ENCODE peak calls at places on chromosomes 16 and 17, in nine cellular contexts. H, Y, R, N, W, X, D, J and B are unnamed samples.

GRCh38 chr17:36600936-36601302 is 464 bp upstream of the MRM1 start:
- DNase-seq in H (no peak), Y (no peak), R (no peak), N (no peak), W (no peak), X (no peak), D (no peak), J (no peak), B (no peak)

GRCh38 chr17:51103451-51103850 is 17.2 kb downstream of the SPAG9 start:
- DNase-seq in H (no peak), Y (no peak), R (no peak), N (no peak), W (no peak), X (no peak), D (no peak), J (no peak), B (no peak)

GRCh38 chr16:85256190-85256739 is 144.0 kb upstream of the CIBAR2 start:
- DNase-seq in H (no peak), Y (no peak), R (no peak), N (no peak), W (no peak), X (no peak), D (no peak), J (no peak), B (no peak)

GRCh38 chr16:81861915-81862314 is 82.8 kb downstream of the PLCG2 start:
- DNase-seq in H (no peak), Y (no peak), R (no peak), N (no peak), W (no peak), X (no peak), D (no peak), J (no peak), B (no peak)

GRCh38 chr17:50220811-50221210 is 19.4 kb upstream of the COL1A1 start:
- DNase-seq in H (no peak), Y (no peak), R (no peak), N (no peak), W (no peak), X (no peak), D (no peak), J (no peak), B (no peak)

GRCh38 chr16:84881702-84882521 is 62.1 kb downstream of the CRISPLD2 start:
- DNase-seq in H (no peak), Y (peak), R (no peak), N (no peak), W (peak), X (peak), D (no peak), J (peak), B (peak)

GRCh38 chr16:73434621-73435020 is 386.7 kb upstream of the ZFHX3 start:
- DNase-seq in H (no peak), Y (no peak), R (no peak), N (no peak), W (no peak), X (no peak), D (no peak), J (no peak), B (no peak)

GRCh38 chr16:10964891-10965326 is 20.5 kb downstream of the CLEC16A start:
- DNase-seq in H (no peak), Y (no peak), R (no peak), N (peak), W (no peak), X (no peak), D (peak), J (no peak), B (no peak)

GRCh38 chr16:21100447-21100846 is 50.2 kb downstream of the DNAH3 start:
- DNase-seq in H (no peak), Y (no peak), R (no peak), N (no peak), W (peak), X (peak), D (no peak), J (no peak), B (peak)

GRCh38 chr17:38883592-38884526 is 14.0 kb downstream of the LASP1 start:
- DNase-seq in H (no peak), Y (no peak), R (no peak), N (no peak), W (no peak), X (peak), D (no peak), J (no peak), B (no peak)

GRCh38 chr16:24504467-24505345 is 34.7 kb upstream of the RBBP6 start:
- DNase-seq in H (peak), Y (peak), R (peak), N (peak), W (peak), X (peak), D (peak), J (peak), B (peak)

GRCh38 chr16:11004351-11004750 is 60.0 kb downstream of the CLEC16A start:
- DNase-seq in H (no peak), Y (no peak), R (no peak), N (no peak), W (no peak), X (peak), D (no peak), J (no peak), B (no peak)

GRCh38 chr17:65952586-65952985 is 239.3 kb downstream of the CEP112 start:
- DNase-seq in H (no peak), Y (no peak), R (no peak), N (no peak), W (no peak), X (no peak), D (no peak), J (no peak), B (no peak)
- TF ChIP-seq CTCF in H (no peak), Y (no peak), R (no peak), N (no peak), W (no peak), X (no peak), D (no peak), J (no peak), B (no peak)

GRCh38 chr17:688100-688989 is 26.3 kb downstream of the VPS53 start:
- DNase-seq in H (no peak), Y (peak), R (peak), N (no peak), W (peak), X (peak), D (peak), J (no peak), B (no peak)
- TF ChIP-seq CTCF in H (peak), Y (no peak), R (no peak), N (peak), W (no peak), X (peak), D (peak), J (peak), B (peak)

GRCh38 chr17:2722611-2723010 is 11.0 kb upstream of the CLUH start:
- DNase-seq in H (no peak), Y (no peak), R (no peak), N (no peak), W (no peak), X (no peak), D (no peak), J (no peak), B (no peak)

GRCh38 chr17:2721603-2722002 is 10.0 kb upstream of the CLUH start:
- DNase-seq in H (no peak), Y (no peak), R (no peak), N (no peak), W (no peak), X (no peak), D (no peak), J (no peak), B (no peak)

GRCh38 chr17:2723997-2724782 is 12.6 kb upstream of the CLUH start:
- DNase-seq in H (peak), Y (no peak), R (no peak), N (no peak), W (no peak), X (no peak), D (no peak), J (no peak), B (no peak)

GRCh38 chr17:2723505-2723996 is 12.0 kb upstream of the CLUH start:
- DNase-seq in H (no peak), Y (no peak), R (no peak), N (no peak), W (no peak), X (no peak), D (no peak), J (no peak), B (no peak)

DNA sequence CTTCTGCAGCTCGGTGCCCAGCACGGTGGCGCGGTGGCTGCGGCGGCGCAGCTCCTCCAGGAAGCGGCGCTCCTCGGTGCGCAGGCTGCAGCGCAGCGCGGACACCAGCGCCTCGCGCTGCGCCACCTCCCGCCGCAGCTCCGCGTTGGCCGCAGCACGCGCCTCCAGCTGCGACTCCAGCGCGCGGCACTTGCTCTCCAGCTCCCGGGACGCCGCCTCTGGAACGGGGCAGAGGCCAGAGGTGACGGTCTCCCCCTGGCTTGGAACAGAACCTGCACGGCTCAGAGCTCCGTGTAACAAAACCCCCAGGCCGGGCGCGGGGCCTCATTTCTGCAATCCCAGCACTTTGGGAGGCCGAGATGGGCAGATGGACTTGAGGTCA is 13.2 kb upstream of the CLUH start:
- DNase-seq in H (peak), Y (no peak), R (peak), N (no peak), W (peak), X (peak), D (peak), J (no peak), B (no peak)
- TF ChIP-seq CTCF in H (peak), Y (no peak), R (peak), N (peak), W (no peak), X (peak), D (peak), J (no peak), B (no peak)

DNA sequence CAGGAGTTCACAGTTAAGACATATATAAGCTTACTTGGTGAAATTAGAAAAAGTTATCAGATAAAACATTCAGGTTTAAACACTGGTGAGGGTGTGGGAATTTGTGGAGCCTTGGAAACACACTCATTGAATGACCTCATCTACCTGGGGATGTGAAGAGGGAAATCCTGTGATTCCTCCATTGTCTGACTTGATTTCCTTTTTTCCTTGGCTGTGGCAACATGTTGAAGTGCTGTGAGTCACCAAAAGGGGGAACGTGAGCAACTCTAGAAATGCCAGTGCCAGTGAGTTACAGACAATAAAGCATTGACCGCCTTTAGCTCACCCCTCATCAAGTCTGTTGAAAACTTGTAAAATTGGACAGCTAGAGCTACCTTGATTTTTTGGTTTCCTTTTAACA is 1.8 kb downstream of the HMOX2 start:
- DNase-seq in H (no peak), Y (peak), R (no peak), N (no peak), W (peak), X (peak), D (no peak), J (no peak), B (no peak)
- TF ChIP-seq CTCF in H (no peak), Y (no peak), R (no peak), N (no peak), W (peak), X (peak), D (no peak), J (peak), B (peak)

GRCh38 chr17:1003633-1003971 is 6.7 kb downstream of the TIMM22 start:
- DNase-seq in H (no peak), Y (no peak), R (no peak), N (no peak), W (no peak), X (no peak), D (no peak), J (no peak), B (no peak)

GRCh38 chr17:1001640-1002411 is 4.9 kb downstream of the TIMM22 start:
- DNase-seq in H (no peak), Y (peak), R (no peak), N (no peak), W (peak), X (peak), D (no peak), J (no peak), B (no peak)

GRCh38 chr17:1002771-1003555 is 6.0 kb downstream of the TIMM22 start:
- DNase-seq in H (no peak), Y (no peak), R (no peak), N (no peak), W (peak), X (peak), D (no peak), J (peak), B (peak)

GRCh38 chr17:1000597-1001490 is 3.9 kb downstream of the TIMM22 start:
- DNase-seq in H (no peak), Y (no peak), R (no peak), N (no peak), W (peak), X (peak), D (no peak), J (no peak), B (no peak)

DNA sequence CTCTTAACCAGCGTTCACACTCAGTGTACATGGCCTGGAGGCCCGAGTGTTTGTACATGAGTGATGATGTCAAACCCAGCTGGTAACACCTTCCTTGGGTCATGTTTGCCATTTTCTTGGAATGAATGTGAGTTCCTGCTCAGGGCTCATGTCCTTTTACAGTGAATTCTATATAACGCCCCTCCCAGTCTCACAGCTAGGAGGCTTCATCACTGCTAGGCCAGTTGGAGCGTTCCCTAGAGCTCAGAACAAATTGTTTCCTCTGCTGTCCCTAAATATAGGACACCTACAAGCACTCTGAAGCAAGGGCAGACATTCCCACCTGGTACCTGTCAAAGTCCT is 5.5 kb downstream of the TIMM22 start:
- DNase-seq in H (no peak), Y (no peak), R (no peak), N (no peak), W (peak), X (no peak), D (no peak), J (no peak), B (no peak)
- TF ChIP-seq CTCF in H (no peak), Y (no peak), R (no peak), N (no peak), W (no peak), X (no peak), D (no peak), J (no peak), B (no peak)

GRCh38 chr16:14051110-14051729 is 19.9 kb upstream of the MRTFB start:
- DNase-seq in H (no peak), Y (no peak), R (no peak), N (no peak), W (no peak), X (no peak), D (no peak), J (no peak), B (no peak)
- TF ChIP-seq CTCF in H (no peak), Y (no peak), R (no peak), N (no peak), W (no peak), X (no peak), D (no peak), J (no peak), B (no peak)

GRCh38 chr16:9053006-9053601 is 38.3 kb upstream of the HAPSTR1 start:
- DNase-seq in H (peak), Y (no peak), R (peak), N (no peak), W (peak), X (peak), D (peak), J (no peak), B (no peak)

GRCh38 chr16:9047689-9048301 is 43.6 kb upstream of the HAPSTR1 start:
- DNase-seq in H (peak), Y (peak), R (peak), N (no peak), W (peak), X (peak), D (peak), J (peak), B (peak)

GRCh38 chr16:9048302-9048700 is 43.1 kb upstream of the HAPSTR1 start:
- DNase-seq in H (no peak), Y (peak), R (no peak), N (no peak), W (peak), X (peak), D (no peak), J (no peak), B (no peak)

GRCh38 chr16:9049241-9049640 is 42.2 kb upstream of the HAPSTR1 start:
- DNase-seq in H (no peak), Y (no peak), R (no peak), N (no peak), W (peak), X (peak), D (no peak), J (no peak), B (no peak)

GRCh38 chr16:9050102-9050830 is 41.2 kb upstream of the HAPSTR1 start:
- DNase-seq in H (no peak), Y (no peak), R (no peak), N (no peak), W (no peak), X (peak), D (peak), J (no peak), B (no peak)
- TF ChIP-seq CTCF in H (no peak), Y (no peak), R (no peak), N (peak), W (peak), X (peak), D (peak), J (peak), B (peak)

DNA sequence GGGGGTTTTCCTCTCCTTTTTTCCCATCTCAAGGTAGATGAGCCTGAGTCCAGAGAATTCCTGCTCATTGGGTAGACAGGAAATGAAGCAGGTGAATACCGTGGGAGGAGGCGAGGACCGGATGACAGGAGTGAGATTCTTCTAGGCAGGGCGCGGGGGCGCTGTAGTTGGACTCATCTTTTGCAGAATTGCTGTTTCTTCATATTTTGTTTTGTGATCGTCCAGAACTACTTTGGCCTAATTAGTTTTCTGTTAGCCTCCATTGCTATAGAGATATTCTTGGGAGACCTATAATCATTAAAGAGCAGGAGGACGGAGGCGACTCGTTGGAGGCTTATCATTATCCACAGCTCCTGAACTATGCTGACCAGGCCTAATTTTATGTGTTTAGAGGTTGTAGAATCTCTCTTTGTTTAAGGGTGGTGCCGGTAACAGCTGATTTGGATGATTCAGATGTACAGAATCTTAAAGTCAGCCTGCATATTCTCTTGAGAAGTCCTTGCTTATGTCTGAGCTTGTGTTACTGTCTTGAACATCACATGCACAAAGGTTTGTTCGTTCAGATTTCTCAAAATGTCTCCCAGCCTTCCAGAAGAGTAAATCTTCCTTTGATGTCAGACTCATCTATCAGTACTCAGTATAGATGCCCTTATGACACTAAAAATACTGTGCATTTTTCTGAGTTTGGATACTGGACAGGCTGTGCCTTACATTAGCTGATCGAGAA is 741 bp downstream of the ATP6V0A1 start:
- DNase-seq in H (peak), Y (peak), R (peak), N (peak), W (peak), X (peak), D (peak), J (no peak), B (no peak)
- TF ChIP-seq CTCF in H (peak), Y (peak), R (peak), N (peak), W (peak), X (peak), D (peak), J (peak), B (peak)

GRCh38 chr16:732936-733335 is 6.0 kb downstream of the HAGHL start:
- DNase-seq in H (no peak), Y (no peak), R (no peak), N (no peak), W (no peak), X (no peak), D (no peak), J (no peak), B (no peak)

GRCh38 chr16:734208-734980 is 6.4 kb downstream of the CIAO3 start:
- DNase-seq in H (peak), Y (no peak), R (no peak), N (no peak), W (no peak), X (no peak), D (no peak), J (no peak), B (no peak)

GRCh38 chr16:732332-732731 is 5.4 kb downstream of the HAGHL start:
- DNase-seq in H (no peak), Y (no peak), R (no peak), N (no peak), W (no peak), X (no peak), D (no peak), J (no peak), B (no peak)

GRCh38 chr16:734981-735881 is 5.6 kb downstream of the CIAO3 start:
- DNase-seq in H (no peak), Y (no peak), R (no peak), N (no peak), W (no peak), X (no peak), D (no peak), J (no peak), B (no peak)

DNA sequence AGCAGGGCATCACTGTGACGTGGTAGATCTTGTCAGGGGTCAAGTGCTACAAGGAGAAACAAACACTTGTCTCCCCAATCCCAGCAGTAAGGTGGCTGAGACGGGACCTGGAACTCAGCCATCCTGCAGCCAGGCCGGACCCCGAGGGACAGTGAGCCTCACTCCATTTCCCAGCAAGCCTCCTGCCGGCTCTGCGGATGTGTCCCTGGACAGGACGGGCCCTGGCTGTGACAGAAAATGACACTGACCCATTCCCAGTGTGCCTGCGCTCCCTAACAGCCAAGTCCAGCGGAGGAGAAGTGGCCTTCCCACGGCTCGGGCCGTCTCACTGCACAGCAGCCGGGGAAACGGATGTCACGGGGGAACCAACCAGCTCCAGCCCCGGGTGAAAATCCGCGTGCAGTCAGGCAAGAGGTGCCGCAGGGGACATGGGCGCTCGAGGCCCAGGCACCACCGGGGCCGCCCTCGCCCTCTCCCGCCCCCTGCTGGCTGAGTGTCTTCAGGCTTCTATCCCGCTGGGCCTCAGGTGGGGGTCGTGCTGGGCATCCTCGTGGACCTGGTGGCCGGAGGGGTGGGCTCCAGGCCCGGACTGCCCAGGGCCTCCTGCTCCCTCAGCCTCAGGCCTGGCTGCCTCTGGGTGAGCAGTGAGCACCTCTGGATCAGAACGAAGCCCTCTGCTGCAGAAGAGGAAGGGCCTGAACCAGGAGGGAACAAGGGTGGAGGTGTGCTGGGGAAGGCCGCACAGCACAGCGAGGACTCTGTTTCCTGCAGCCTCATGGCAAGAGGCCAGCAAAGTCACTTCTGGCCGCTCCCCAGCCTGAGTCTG is 6.7 kb downstream of the HAGHL start:
- DNase-seq in H (peak), Y (no peak), R (no peak), N (no peak), W (no peak), X (no peak), D (peak), J (no peak), B (no peak)
- TF ChIP-seq CTCF in H (peak), Y (no peak), R (no peak), N (peak), W (peak), X (peak), D (peak), J (peak), B (peak)

GRCh38 chr17:48505788-48506187 is 25.0 kb downstream of the HOXB1 start:
- DNase-seq in H (no peak), Y (no peak), R (no peak), N (peak), W (peak), X (peak), D (peak), J (peak), B (no peak)
- TF ChIP-seq CTCF in H (no peak), Y (no peak), R (no peak), N (no peak), W (no peak), X (no peak), D (no peak), J (no peak), B (no peak)